ENCODE peak calls at places on chromosomes 7 and 10, in six cellular contexts. N, B, T, I, L and W are unnamed samples.

GRCh38 chr10:75076387-75076786 is 35.1 kb upstream of the SAMD8 start:
- DNase-seq in L (no peak), T (no peak), I (no peak), N (no peak), B (no peak), W (no peak)

GRCh38 chr10:33803248-33803647 is 468.8 kb upstream of the NRP1 start:
- DNase-seq in L (peak; percentile 96), I (no peak), N (no peak), B (no peak), T (no peak), W (no peak)

GRCh38 chr10:14904316-14904732 is 25.7 kb downstream of the SUV39H2 start:
- DNase-seq in L (peak; percentile 30), N (no peak), I (peak; percentile 8), T (no peak), B (no peak), W (no peak)

GRCh38 chr10:14670551-14671240 is 104.0 kb downstream of the FAM107B start:
- DNase-seq in N (no peak), I (no peak), L (peak; percentile 31), B (no peak), T (no peak), W (no peak)

GRCh38 chr7:122672536-122672935 is 26.4 kb downstream of the RNF133 start:
- DNase-seq in B (no peak), T (no peak), N (no peak), L (no peak), I (no peak), W (no peak)

GRCh38 chr7:91128574-91129348 is 135.5 kb upstream of the FZD1 start:
- DNase-seq in T (no peak), L (peak; percentile 2), I (no peak), B (no peak), N (no peak), W (no peak)

GRCh38 chr10:75121322-75121721 is 9.9 kb downstream of the SAMD8 start:
- DNase-seq in I (no peak), T (no peak), B (no peak), N (no peak), L (no peak), W (no peak)

GRCh38 chr7:159091480-159092475 is 52.9 kb downstream of the VIPR2 start:
- DNase-seq in B (no peak), N (peak; percentile 59), L (no peak), T (no peak), I (no peak), W (no peak)

GRCh38 chr10:116567335-116567734 is 21.6 kb downstream of the PNLIP start:
- DNase-seq in N (no peak), L (no peak), T (no peak), I (no peak), B (no peak), W (no peak)

GRCh38 chr7:125605241-125605640 is 675.6 kb upstream of the POT1 start:
- DNase-seq in L (peak; percentile 31), T (no peak), N (no peak), I (no peak), B (no peak), W (no peak)

GRCh38 chr10:99731296-99732032 is 463 bp downstream of the COX15 start:
- DNase-seq in I (no peak), B (no peak), T (no peak), L (peak; percentile 22), N (no peak), W (no peak)

GRCh38 chr7:14714161-14714728 is 188.3 kb downstream of the DGKB start:
- DNase-seq in N (no peak), B (no peak), I (no peak), T (no peak), L (peak; percentile 73), W (no peak)

GRCh38 chr10:124732931-124733536 is 11.1 kb downstream of the FAM53B start:
- DNase-seq in T (peak; percentile 56), B (peak; percentile 36), L (peak; percentile 89), I (no peak), N (peak; percentile 87), W (no peak)

GRCh38 chr10:102473445-102474331 is 22.3 kb upstream of the C10orf95 start:
- DNase-seq in T (no peak), I (no peak), B (no peak), L (no peak), N (no peak), W (no peak)

GRCh38 chr7:42143605-42144252 is 93.3 kb downstream of the GLI3 start:
- DNase-seq in N (no peak), T (no peak), L (no peak), B (no peak), I (no peak), W (no peak)

GRCh38 chr10:22810643-22811254 is 96.4 kb upstream of the PIP4K2A start:
- DNase-seq in I (no peak), T (no peak), N (no peak), L (no peak), B (no peak), W (no peak)

GRCh38 chr10:86082556-86082955 is 284.0 kb downstream of the GRID1 start:
- DNase-seq in B (no peak), L (no peak), I (no peak), T (no peak), N (peak; percentile 42), W (no peak)

GRCh38 chr7:54986716-54987115 is 32.1 kb upstream of the EGFR start:
- DNase-seq in B (no peak), I (peak; percentile 59), T (no peak), L (no peak), N (no peak), W (no peak)

GRCh38 chr7:27212587-27213149 is 12.8 kb upstream of the HOXA13 start:
- DNase-seq in B (no peak), L (no peak), T (no peak), I (no peak), N (no peak), W (no peak)

GRCh38 chr7:142866361-142867096 is 11.7 kb downstream of the EPHB6 start:
- DNase-seq in L (peak; percentile 46), I (no peak), B (no peak), T (no peak), N (no peak), W (no peak)

GRCh38 chr10:11521860-11522259 is 89.6 kb downstream of the USP6NL start:
- DNase-seq in B (no peak), N (no peak), L (no peak), I (no peak), T (no peak), W (no peak)

GRCh38 chr10:120940299-120940900 is 89.2 kb downstream of the WDR11 start:
- DNase-seq in N (no peak), L (no peak), T (no peak), B (no peak), I (no peak), W (no peak)

GRCh38 chr7:95427123-95427522 is 7.7 kb downstream of the PON2 start:
- DNase-seq in I (no peak), B (no peak), N (no peak), L (no peak), T (no peak), W (no peak)

GRCh38 chr10:25083546-25084111 is 67.2 kb downstream of the THNSL1 start:
- DNase-seq in L (no peak), T (no peak), N (no peak), I (no peak), B (no peak), W (no peak)

GRCh38 chr7:101547916-101548599 is 81.0 kb downstream of the MYL10 start:
- DNase-seq in L (no peak), B (no peak), T (no peak), N (peak; percentile 56), I (no peak), W (no peak)

GRCh38 chr10:124075116-124075955 is 18.1 kb downstream of the CHST15 start:
- DNase-seq in I (no peak), N (no peak), L (no peak), B (no peak), T (no peak), W (no peak)

GRCh38 chr7:116540743-116541142 is 15.9 kb downstream of the CAV1 start:
- DNase-seq in T (no peak), B (no peak), N (no peak), I (no peak), L (peak; percentile 73), W (no peak)

GRCh38 chr7:37270109-37270508 is 178.6 kb downstream of the ELMO1 start:
- DNase-seq in I (no peak), N (no peak), B (no peak), L (no peak), T (no peak), W (no peak)

GRCh38 chr7:86926732-86927131 is 132.7 kb downstream of the ELAPOR2 start:
- DNase-seq in I (no peak), N (no peak), B (peak; percentile 5), T (no peak), L (peak; percentile 48), W (no peak)

GRCh38 chr10:66931340-66931948 is 5.6 kb downstream of the LRRTM3 start:
- DNase-seq in N (no peak), L (peak; percentile 69), B (no peak), T (no peak), I (peak; percentile 30), W (peak; percentile 22)

GRCh38 chr7:77799078-77799964 is 748 bp downstream of the PHTF2 start:
- DNase-seq in B (peak; percentile 13), L (peak; percentile 38), I (no peak), N (peak; percentile 92), T (no peak), W (no peak)